ENCODE peak calls at places on chromosomes 4 and X, in seven cellular contexts. S is Jurkat, Clone E6-1; B is EH; T is activated T-helper 1 cell treated with anti-CD3 and anti-CD28 coated beads, Interleukin-2, amount 50 U/mL, for 16 hours; G is stimulated activated CD4-positive, alpha-beta T cell treated with anti-CD3 and anti-CD28 coated beads, TNF-alpha, amount 100 ng/mL, for 4 hours; U is IMR-90; I is mucosa of gallbladder. F is an unnamed sample.

GRCh38 chr4:48930654-48931053 is 24.1 kb upstream of the OCIAD2 start:
- DNase-seq in B (no peak), G (no peak), I (no peak), S (no peak), T (no peak), U (no peak), F (no peak)

GRCh38 chr4:85747871-85748491 is 273.0 kb downstream of the ARHGAP24 start:
- DNase-seq in G (no peak), B (peak), U (peak), I (peak), S (peak), T (no peak), F (peak)

GRCh38 chrX:31279359-31279758 is 207.5 kb upstream of the FTHL17 start:
- DNase-seq in T (no peak), B (peak), S (no peak), U (peak), G (no peak), I (no peak), F (no peak)

GRCh38 chrX:29746326-29746725 is 469.0 kb upstream of the MAGEB2 start:
- DNase-seq in G (no peak), B (peak), U (peak), T (no peak), I (no peak), S (no peak), F (no peak)

GRCh38 chr4:170589597-170590191 is 499.9 kb upstream of the AADAT start:
- DNase-seq in G (no peak), T (no peak), B (peak), S (peak), I (no peak), U (no peak), F (no peak)

GRCh38 chr4:44121210-44121609 is 327.4 kb downstream of the KCTD8 start:
- DNase-seq in S (no peak), B (no peak), G (no peak), I (no peak), U (no peak), T (no peak), F (no peak)

GRCh38 chr4:184824776-184825393 is 883 bp downstream of the ACSL1 start:
- DNase-seq in B (no peak), T (no peak), U (no peak), G (peak), I (no peak), S (no peak), F (no peak)

GRCh38 chrX:19670854-19671620 is 155.7 kb upstream of the MAP3K15 start:
- DNase-seq in U (peak), S (no peak), B (peak), G (no peak), T (no peak), I (no peak), F (no peak)

GRCh38 chr4:23789765-23790164 is 100.1 kb downstream of the PPARGC1A start:
- DNase-seq in B (peak), G (no peak), T (no peak), I (peak), S (no peak), U (peak), F (no peak)

GRCh38 chrX:111170017-111170416 is 74.0 kb downstream of the PAK3 start:
- DNase-seq in G (no peak), S (no peak), U (peak), T (no peak), B (no peak), I (no peak), F (no peak)

GRCh38 chr4:127623755-127624087 is 9.0 kb upstream of the INTU start:
- DNase-seq in G (no peak), T (no peak), I (no peak), S (no peak), U (peak), B (peak), F (no peak)

GRCh38 chr4:67873116-67873515 is 10.7 kb downstream of the TMPRSS11D start:
- DNase-seq in G (no peak), B (no peak), S (no peak), I (no peak), T (no peak), U (no peak), F (no peak)

GRCh38 chrX:80648023-80648422 is 161.7 kb downstream of the BRWD3 start:
- DNase-seq in B (peak), U (no peak), S (peak), I (no peak), T (no peak), G (no peak), F (no peak)

GRCh38 chr4:137263206-137263605 is 269.1 kb downstream of the PCDH18 start:
- DNase-seq in S (no peak), I (no peak), T (no peak), B (no peak), G (no peak), U (no peak), F (no peak)

GRCh38 chr4:38865445-38865844 is 2.2 kb upstream of the FAM114A1 start:
- DNase-seq in T (no peak), G (no peak), I (peak), B (no peak), U (no peak), S (no peak), F (no peak)

GRCh38 chrX:23952984-23953907 is 45.4 kb downstream of the CXorf58 start:
- DNase-seq in T (peak), B (peak), G (no peak), I (no peak), U (no peak), S (no peak), F (no peak)

GRCh38 chrX:149152941-149153340 is 352.2 kb downstream of the IDS start:
- DNase-seq in S (no peak), T (no peak), U (no peak), G (no peak), I (no peak), B (no peak), F (no peak)

GRCh38 chr4:17309567-17310268 is 202.2 kb downstream of the QDPR start:
- DNase-seq in S (no peak), I (no peak), T (no peak), G (no peak), B (peak), U (peak), F (no peak)

GRCh38 chr4:123856689-123857545 is 460.3 kb downstream of the SPRY1 start:
- DNase-seq in T (no peak), I (peak), U (peak), S (no peak), B (peak), G (no peak), F (peak)

GRCh38 chrX:46649421-46650260 is 76.1 kb downstream of the CHST7 start:
- DNase-seq in U (peak), I (peak), T (no peak), G (no peak), B (peak), S (peak), F (no peak)

GRCh38 chr4:75729836-75730235 is 5.5 kb downstream of the USO1 start:
- DNase-seq in T (no peak), U (no peak), S (no peak), G (no peak), B (no peak), I (no peak), F (no peak)

GRCh38 chr4:145609494-145610427 is 9.4 kb upstream of the MMAA start:
- DNase-seq in G (peak), S (peak), U (peak), T (peak), I (peak), B (peak), F (peak)

GRCh38 chr4:102345795-102346100 is 466 bp upstream of the SLC39A8 start:
- DNase-seq in U (no peak), I (no peak), S (no peak), T (no peak), G (no peak), B (no peak), F (no peak)

GRCh38 chr4:1767770-1768366 is 25.2 kb upstream of the FGFR3 start:
- DNase-seq in S (no peak), G (no peak), I (no peak), T (no peak), U (peak), B (peak), F (no peak)

GRCh38 chr4:151356510-151356909 is 31.1 kb upstream of the SH3D19 start:
- DNase-seq in I (no peak), B (peak), G (no peak), U (peak), T (no peak), S (no peak), F (no peak)

GRCh38 chr4:180909279-180909678 is 1333.9 kb upstream of the TENM3 start:
- DNase-seq in U (peak), G (no peak), S (peak), T (no peak), I (no peak), B (peak), F (no peak)

GRCh38 chr4:190020790-190021717 is 6.0 kb downstream of the FRG2 start:
- DNase-seq in G (no peak), I (no peak), U (peak), B (peak), S (peak), T (no peak), F (no peak)

GRCh38 chrX:1492421-1493012 is 39.8 kb upstream of the ASMTL start:
- DNase-seq in T (no peak), B (no peak), S (no peak), G (no peak), I (no peak), U (no peak), F (no peak)

GRCh38 chr4:47315346-47315745 is 148.2 kb downstream of the COMMD8 start:
- DNase-seq in G (no peak), U (peak), B (peak), T (no peak), I (no peak), S (no peak), F (no peak)

GRCh38 chrX:16160729-16161128 is 6.6 kb upstream of the MAGEB17 start:
- DNase-seq in I (no peak), U (peak), T (no peak), B (peak), S (no peak), G (no peak), F (no peak)

GRCh38 chr4:141134051-141134450 is 782 bp upstream of the RNF150 start:
- DNase-seq in S (peak), I (no peak), T (no peak), B (peak), G (no peak), U (peak), F (no peak)

GRCh38 chr4:108272566-108272965 is 103.8 kb upstream of the LEF1 start:
- DNase-seq in U (peak), B (peak), G (no peak), S (peak), I (no peak), T (no peak), F (no peak)

GRCh38 chr4:80011636-80012236 is 61.3 kb downstream of the ANTXR2 start:
- DNase-seq in B (peak), S (no peak), T (no peak), I (no peak), U (peak), G (no peak), F (no peak)

GRCh38 chr4:32147446-32148064 is 1427.4 kb downstream of the PCDH7 start:
- DNase-seq in U (no peak), T (no peak), S (no peak), B (no peak), I (no peak), G (no peak), F (no peak)

GRCh38 chr4:8077181-8078108 is 81.2 kb downstream of the ABLIM2 start:
- DNase-seq in S (no peak), B (no peak), T (no peak), I (no peak), U (no peak), G (no peak), F (no peak)

GRCh38 chr4:40856836-40857362 is 107.1 kb downstream of the NSUN7 start:
- DNase-seq in B (peak), U (peak), S (peak), T (peak), G (peak), I (peak), F (no peak)

GRCh38 chr4:95867919-95868318 is 28.0 kb downstream of the PDHA2 start:
- DNase-seq in B (peak), U (no peak), I (no peak), S (no peak), T (no peak), G (no peak), F (peak)

GRCh38 chr4:7414046-7414445 is 20.7 kb downstream of the PSAPL1 start:
- DNase-seq in B (no peak), I (no peak), S (no peak), G (no peak), U (no peak), T (no peak), F (no peak)